ENCODE peak calls at places on chromosomes 12 and 14, in seven cellular contexts. K, Z, F, Q, V, E and O are unnamed samples.
A peak's percentile ranks its signal among the peaks of the same experiment; 100 is the strongest.

GRCh38 chr12:126784328-126784921 is 1482.5 kb upstream of the TMEM132C start:
- DNase-seq in K (peak; percentile 4), Z (peak; percentile 26), F (peak; percentile 11), Q (no peak), V (peak; percentile 20), E (peak; percentile 6), O (peak; percentile 25)

GRCh38 chr14:101927859-101928258 is 36.5 kb upstream of the DYNC1H1 start:
- DNase-seq in K (peak; percentile 92), Z (peak; percentile 22), F (no peak), Q (peak; percentile 88), V (no peak), E (peak; percentile 91), O (peak; percentile 97)

GRCh38 chr12:57851552-57852186 is 5.1 kb upstream of the CTDSP2 start:
- DNase-seq in K (no peak), Z (no peak), F (no peak), Q (no peak), V (no peak), E (no peak), O (no peak)

GRCh38 chr12:6426882-6427671 is 17.7 kb upstream of the CD27 start:
- DNase-seq in K (no peak), Z (peak; percentile 3), F (peak; percentile 79), Q (no peak), V (peak; percentile 59), E (no peak), O (no peak)

GRCh38 chr12:50401383-50402155 is 884 bp downstream of the LARP4 start:
- DNase-seq in K (peak; percentile 46), Z (peak; percentile 27), F (no peak), Q (peak; percentile 75), V (no peak), E (no peak), O (peak; percentile 40)

GRCh38 chr12:98591209-98591608 is 2.3 kb upstream of the SLC25A3 start:
- DNase-seq in K (no peak), Z (peak; percentile 48), F (no peak), Q (no peak), V (no peak), E (no peak), O (no peak)

GRCh38 chr12:110741371-110741770 is 1.3 kb downstream of the PPP1CC start:
- DNase-seq in K (peak; percentile 23), Z (peak; percentile 14), F (peak; percentile 25), Q (no peak), V (no peak), E (no peak), O (no peak)

GRCh38 chr12:15494329-15495046 is 172.2 kb downstream of the PTPRO start:
- DNase-seq in K (no peak), Z (no peak), F (no peak), Q (no peak), V (no peak), E (no peak), O (no peak)

GRCh38 chr12:46266382-46266791 is 2.5 kb downstream of the SLC38A1 start:
- DNase-seq in K (peak; percentile 67), Z (peak; percentile 21), F (peak; percentile 58), Q (no peak), V (peak; percentile 16), E (peak; percentile 15), O (no peak)